ENCODE peak calls at places on chromosomes 12 and 14, in eight cellular contexts. O is CD8-positive, alpha-beta memory T cell; U is hepatic stellate cell; X is sigmoid colon; A is T47D; M is ovary; P is astrocyte of the cerebellum; E is activated naive CD4-positive, alpha-beta T cell. R is an unnamed sample.

GRCh38 chr14:90455100-90455571 is 58.3 kb downstream of the CALM1 start:
- DNase-seq in O (no peak), U (no peak), X (no peak), A (no peak), M (no peak), P (no peak), E (no peak), R (no peak)

GRCh38 chr12:94571556-94571955 is 78.8 kb downstream of the TMCC3 start:
- DNase-seq in O (no peak), U (no peak), X (no peak), A (peak; percentile 40), M (peak; percentile 67), P (peak; percentile 50), E (no peak), R (no peak)

GRCh38 chr14:72692678-72693077 is 201.2 kb downstream of the DPF3 start:
- DNase-seq in O (no peak), U (peak; percentile 48), X (no peak), A (no peak), M (no peak), P (no peak), E (no peak), R (no peak)

GRCh38 chr12:127108360-127109215 is 1158.4 kb upstream of the TMEM132C start:
- DNase-seq in O (no peak), U (peak; percentile 45), X (no peak), A (peak; percentile 71), M (no peak), P (peak; percentile 46), E (peak; percentile 6), R (no peak)

GRCh38 chr12:51351913-51352532 is 5.5 kb upstream of the CELA1 start:
- DNase-seq in O (no peak), U (peak; percentile 46), X (no peak), A (peak; percentile 70), M (no peak), P (peak; percentile 54), E (no peak), R (no peak)

GRCh38 chr14:43528321-43528720 is 978.8 kb downstream of the FSCB start:
- DNase-seq in O (no peak), U (no peak), X (no peak), A (no peak), M (no peak), P (no peak), E (no peak), R (no peak)

GRCh38 chr12:115185529-115185928 is 501.6 kb upstream of the TBX3 start:
- DNase-seq in O (no peak), U (no peak), X (no peak), A (no peak), M (no peak), P (no peak), E (no peak), R (no peak)

GRCh38 chr12:19440019-19440858 is 947 bp downstream of the AEBP2 start:
- DNase-seq in O (peak; percentile 54), U (peak; percentile 55), X (peak; percentile 81), A (peak; percentile 48), M (peak; percentile 68), P (no peak), E (peak; percentile 38), R (peak; percentile 13)

GRCh38 chr14:93320489-93320888 is 12.3 kb downstream of the BTBD7 start:
- DNase-seq in O (no peak), U (no peak), X (no peak), A (no peak), M (no peak), P (no peak), E (no peak), R (no peak)

GRCh38 chr12:128228581-128228980 is 38.4 kb upstream of the TMEM132C start:
- DNase-seq in O (no peak), U (no peak), X (no peak), A (no peak), M (no peak), P (no peak), E (no peak), R (no peak)

GRCh38 chr12:15605886-15606590 is 183.2 kb downstream of the EPS8 start:
- DNase-seq in O (no peak), U (no peak), X (no peak), A (no peak), M (no peak), P (no peak), E (no peak), R (no peak)

GRCh38 chr12:8661016-8661415 is 1.6 kb downstream of the MFAP5 start:
- DNase-seq in O (no peak), U (no peak), X (peak; percentile 39), A (no peak), M (no peak), P (peak; percentile 12), E (no peak), R (no peak)

GRCh38 chr12:106301241-106301610 is 1.3 kb upstream of the TCP11L2 start:
- DNase-seq in O (no peak), U (peak; percentile 27), X (no peak), A (no peak), M (no peak), P (no peak), E (no peak), R (no peak)

GRCh38 chr14:100305446-100306255 is 593 bp downstream of the SLC25A29 start:
- DNase-seq in O (peak; percentile 15), U (no peak), X (peak; percentile 76), A (peak; percentile 25), M (peak; percentile 71), P (no peak), E (no peak), R (no peak)

GRCh38 chr14:90137807-90138206 is 76.0 kb downstream of the KCNK13 start:
- DNase-seq in O (no peak), U (peak; percentile 16), X (no peak), A (no peak), M (no peak), P (no peak), E (no peak), R (no peak)

GRCh38 chr12:12240671-12241345 is 26.0 kb downstream of the LRP6 start:
- DNase-seq in O (no peak), U (no peak), X (no peak), A (no peak), M (no peak), P (peak; percentile 31), E (no peak), R (no peak)

GRCh38 chr12:104742551-104742961 is 215.5 kb downstream of the SLC41A2 start:
- DNase-seq in O (no peak), U (no peak), X (no peak), A (no peak), M (no peak), P (no peak), E (no peak), R (no peak)

GRCh38 chr14:20855652-20856291 is 35.4 kb upstream of the RNASE3 start:
- DNase-seq in O (no peak), U (peak; percentile 57), X (no peak), A (peak; percentile 88), M (no peak), P (peak; percentile 22), E (no peak), R (peak; percentile 5)

GRCh38 chr12:104263580-104264358 is 39.8 kb upstream of the EID3 start:
- DNase-seq in O (no peak), U (no peak), X (no peak), A (no peak), M (no peak), P (no peak), E (no peak), R (no peak)

GRCh38 chr12:127463237-127463636 is 803.7 kb upstream of the TMEM132C start:
- DNase-seq in O (no peak), U (no peak), X (no peak), A (no peak), M (no peak), P (no peak), E (no peak), R (no peak)

GRCh38 chr12:22474970-22475720 is 69.2 kb downstream of the C2CD5 start:
- DNase-seq in O (no peak), U (no peak), X (no peak), A (no peak), M (no peak), P (peak; percentile 15), E (no peak), R (no peak)

GRCh38 chr12:42144174-42144423 is 575 bp downstream of the GXYLT1 start:
- DNase-seq in O (no peak), U (no peak), X (no peak), A (no peak), M (no peak), P (no peak), E (no peak), R (no peak)

GRCh38 chr12:10190558-10191388 is 11.9 kb downstream of the TMEM52B start:
- DNase-seq in O (peak; percentile 34), U (peak; percentile 83), X (peak; percentile 79), A (peak; percentile 69), M (no peak), P (no peak), E (peak; percentile 8), R (no peak)

GRCh38 chr14:85597701-85598100 is 67.8 kb downstream of the FLRT2 start:
- DNase-seq in O (no peak), U (no peak), X (no peak), A (no peak), M (no peak), P (no peak), E (no peak), R (no peak)

GRCh38 chr14:69275331-69275730 is 15.4 kb downstream of the GALNT16 start:
- DNase-seq in O (no peak), U (no peak), X (no peak), A (no peak), M (no peak), P (no peak), E (no peak), R (no peak)

GRCh38 chr12:128140551-128140950 is 126.4 kb upstream of the TMEM132C start:
- DNase-seq in O (no peak), U (no peak), X (no peak), A (no peak), M (no peak), P (no peak), E (no peak), R (no peak)

GRCh38 chr14:38851109-38851508 is 251.9 kb downstream of the SEC23A start:
- DNase-seq in O (no peak), U (no peak), X (no peak), A (no peak), M (no peak), P (no peak), E (no peak), R (no peak)

GRCh38 chr12:115507951-115508722 is 769.4 kb downstream of the MED13L start:
- DNase-seq in O (no peak), U (no peak), X (no peak), A (no peak), M (no peak), P (no peak), E (no peak), R (no peak)

GRCh38 chr12:124002021-124002640 is 29.1 kb downstream of the ZNF664 start:
- DNase-seq in O (no peak), U (no peak), X (no peak), A (no peak), M (no peak), P (no peak), E (no peak), R (no peak)

GRCh38 chr12:56028511-56029165 is 7.8 kb downstream of the IKZF4 start:
- DNase-seq in O (no peak), U (no peak), X (no peak), A (peak; percentile 65), M (no peak), P (no peak), E (no peak), R (no peak)

GRCh38 chr14:34356267-34356660 is 105.8 kb downstream of the SPTSSA start:
- DNase-seq in O (no peak), U (no peak), X (no peak), A (no peak), M (no peak), P (no peak), E (no peak), R (no peak)

GRCh38 chr12:94565683-94566082 is 84.7 kb downstream of the TMCC3 start:
- DNase-seq in O (no peak), U (no peak), X (no peak), A (no peak), M (no peak), P (no peak), E (no peak), R (no peak)

GRCh38 chr12:39613525-39613924 is 6.1 kb downstream of the ABCD2 start:
- DNase-seq in O (no peak), U (no peak), X (no peak), A (no peak), M (no peak), P (no peak), E (no peak), R (no peak)

GRCh38 chr12:110244829-110245228 is 36.2 kb upstream of the ATP2A2 start:
- DNase-seq in O (no peak), U (no peak), X (no peak), A (no peak), M (no peak), P (no peak), E (no peak), R (no peak)